ENCODE peak calls at places on chromosome 2, in four cellular contexts. N, D, V and H are unnamed samples.
A peak's percentile ranks its signal among the peaks of the same experiment; 100 is the strongest.

GRCh38 chr2:42386684-42387083 is 25.7 kb upstream of the COX7A2L start:
- DNase-seq in N (no peak), V (no peak), D (no peak), H (no peak)

GRCh38 chr2:9715238-9715637 is 84.4 kb upstream of the YWHAQ start:
- DNase-seq in N (no peak), V (no peak), D (no peak), H (no peak)

GRCh38 chr2:185583058-185583816 is 155.4 kb upstream of the FSIP2 start:
- DNase-seq in N (peak; percentile 27), V (no peak), D (no peak), H (no peak)

GRCh38 chr2:62505649-62506420 is at the start of gene TMEM17:
- DNase-seq in N (peak; percentile 73), D (peak; percentile 50), V (no peak), H (peak; percentile 93)

GRCh38 chr2:236769981-236770671 is 200.5 kb downstream of the ACKR3 start:
- DNase-seq in D (no peak), N (no peak), V (no peak), H (no peak)

GRCh38 chr2:123720760-123721159 is 304.3 kb upstream of the CNTNAP5 start:
- DNase-seq in D (no peak), N (no peak), V (no peak), H (no peak)

GRCh38 chr2:134087371-134087921 is 166.4 kb upstream of the MGAT5 start:
- DNase-seq in N (no peak), V (no peak), D (no peak), H (no peak)

GRCh38 chr2:24228470-24228869 is 53.6 kb downstream of the FAM228A start:
- DNase-seq in D (no peak), V (no peak), N (no peak), H (no peak)

GRCh38 chr2:40043191-40043590 is 264.1 kb upstream of the THUMPD2 start:
- DNase-seq in N (no peak), D (no peak), V (no peak), H (no peak)

GRCh38 chr2:108542071-108542470 is 7.8 kb downstream of the LIMS1 start:
- DNase-seq in V (no peak), D (no peak), N (no peak), H (no peak)

GRCh38 chr2:126837926-126838717 is 60.6 kb upstream of the TEX51 start:
- DNase-seq in N (no peak), D (peak; percentile 11), V (no peak), H (no peak)

GRCh38 chr2:168525020-168525419 is 68.9 kb downstream of the CERS6 start:
- DNase-seq in D (no peak), N (no peak), V (no peak), H (no peak)

GRCh38 chr2:99984781-99985525 is 157.4 kb downstream of the AFF3 start:
- DNase-seq in D (no peak), V (no peak), N (peak; percentile 81), H (no peak)

GRCh38 chr2:222572264-222572721 is 83.6 kb downstream of the FARSB start:
- DNase-seq in N (no peak), V (no peak), D (no peak), H (no peak)

GRCh38 chr2:71454221-71455010 is 1.1 kb downstream of the DYSF start:
- DNase-seq in N (no peak), V (no peak), D (no peak), H (no peak)

GRCh38 chr2:33451825-33452224 is 24.6 kb upstream of the RASGRP3 start:
- DNase-seq in V (no peak), N (no peak), D (no peak), H (no peak)

GRCh38 chr2:240810621-240811020 is 9.4 kb downstream of the KIF1A start:
- DNase-seq in N (no peak), V (no peak), D (peak; percentile 35), H (peak; percentile 62)

GRCh38 chr2:9910699-9911098 is 40.8 kb upstream of the GRHL1 start:
- DNase-seq in N (no peak), V (no peak), D (no peak), H (no peak)